ENCODE peak calls at places on chromosomes 1 and 21, in eight cellular contexts. One of them, this sample, is unnamed.

GRCh38 chr1:220954321-220954720 is 75.1 kb downstream of the HLX start:
- DNase-seq in CD8-positive, alpha-beta T cell: no peak
- DNase-seq in psoas muscle: no peak
- DNase-seq in HCT116: no peak
- DNase-seq in stomach: no peak
- DNase-seq in transverse colon: no peak
- DNase-seq in breast epithelium: no peak
- DNase-seq in K562: no peak
- DNase-seq in this sample: no peak

GRCh38 chr21:32155226-32155625 is 123.6 kb downstream of the MIS18A start:
- DNase-seq in breast epithelium: no peak
- DNase-seq in K562: no peak
- DNase-seq in transverse colon: no peak
- DNase-seq in stomach: no peak
- DNase-seq in CD8-positive, alpha-beta T cell: no peak
- DNase-seq in psoas muscle: no peak
- DNase-seq in HCT116: no peak
- DNase-seq in this sample: no peak

GRCh38 chr1:206582537-206583460 is 29.5 kb downstream of the EIF2D start:
- DNase-seq in psoas muscle: no peak
- DNase-seq in stomach: no peak
- DNase-seq in CD8-positive, alpha-beta T cell: no peak
- DNase-seq in breast epithelium: no peak
- DNase-seq in K562: no peak
- DNase-seq in HCT116: no peak
- DNase-seq in transverse colon: no peak
- DNase-seq in this sample: no peak

GRCh38 chr1:154999651-155000474 is 2.7 kb upstream of the ZBTB7B start:
- DNase-seq in stomach: peak; percentile 65
- DNase-seq in breast epithelium: peak; percentile 68
- DNase-seq in transverse colon: peak; percentile 70
- DNase-seq in psoas muscle: no peak
- DNase-seq in K562: peak; percentile 80
- DNase-seq in HCT116: no peak
- DNase-seq in CD8-positive, alpha-beta T cell: no peak
- DNase-seq in this sample: no peak

GRCh38 chr1:22329171-22329540 is 122.5 kb upstream of the ZBTB40 start:
- DNase-seq in stomach: no peak
- DNase-seq in HCT116: no peak
- DNase-seq in psoas muscle: no peak
- DNase-seq in CD8-positive, alpha-beta T cell: no peak
- DNase-seq in K562: no peak
- DNase-seq in transverse colon: no peak
- DNase-seq in breast epithelium: no peak
- DNase-seq in this sample: no peak

GRCh38 chr1:186244825-186245224 is 130.2 kb downstream of the TPR start:
- DNase-seq in psoas muscle: no peak
- DNase-seq in stomach: no peak
- DNase-seq in HCT116: no peak
- DNase-seq in K562: no peak
- DNase-seq in breast epithelium: no peak
- DNase-seq in transverse colon: no peak
- DNase-seq in CD8-positive, alpha-beta T cell: no peak
- DNase-seq in this sample: no peak

GRCh38 chr1:144101397-144102050 is 129.7 kb upstream of the FAM72C start:
- DNase-seq in stomach: peak; percentile 36
- DNase-seq in K562: no peak
- DNase-seq in HCT116: no peak
- DNase-seq in breast epithelium: peak; percentile 18
- DNase-seq in psoas muscle: peak; percentile 30
- DNase-seq in transverse colon: peak; percentile 11
- DNase-seq in CD8-positive, alpha-beta T cell: peak; percentile 1
- DNase-seq in this sample: no peak

GRCh38 chr1:3816331-3817137 is 20.2 kb upstream of the LRRC47 start:
- DNase-seq in breast epithelium: no peak
- DNase-seq in psoas muscle: no peak
- DNase-seq in stomach: no peak
- DNase-seq in K562: no peak
- DNase-seq in CD8-positive, alpha-beta T cell: no peak
- DNase-seq in transverse colon: no peak
- DNase-seq in HCT116: no peak
- DNase-seq in this sample: no peak

GRCh38 chr1:85628791-85629531 is 48.4 kb downstream of the CCN1 start:
- DNase-seq in CD8-positive, alpha-beta T cell: no peak
- DNase-seq in breast epithelium: peak; percentile 81
- DNase-seq in transverse colon: peak; percentile 40
- DNase-seq in psoas muscle: peak; percentile 37
- DNase-seq in HCT116: peak; percentile 62
- DNase-seq in stomach: peak; percentile 78
- DNase-seq in K562: peak; percentile 79
- DNase-seq in this sample: no peak

GRCh38 chr1:183804916-183805734 is at the start of gene RGL1:
- DNase-seq in CD8-positive, alpha-beta T cell: peak; percentile 7
- DNase-seq in stomach: peak; percentile 46
- DNase-seq in K562: no peak
- DNase-seq in psoas muscle: peak; percentile 81
- DNase-seq in transverse colon: peak; percentile 60
- DNase-seq in breast epithelium: peak; percentile 73
- DNase-seq in HCT116: peak; percentile 22
- DNase-seq in this sample: no peak

GRCh38 chr1:94514095-94514727 is 27.3 kb downstream of the F3 start:
- DNase-seq in psoas muscle: no peak
- DNase-seq in transverse colon: no peak
- DNase-seq in stomach: no peak
- DNase-seq in breast epithelium: no peak
- DNase-seq in K562: peak; percentile 25
- DNase-seq in HCT116: peak; percentile 42
- DNase-seq in CD8-positive, alpha-beta T cell: no peak
- DNase-seq in this sample: no peak

GRCh38 chr21:45862544-45863207 is 118.9 kb upstream of the COL6A1 start:
- DNase-seq in stomach: no peak
- DNase-seq in CD8-positive, alpha-beta T cell: no peak
- DNase-seq in transverse colon: no peak
- DNase-seq in K562: no peak
- DNase-seq in breast epithelium: no peak
- DNase-seq in HCT116: no peak
- DNase-seq in psoas muscle: no peak
- DNase-seq in this sample: no peak

GRCh38 chr1:6384962-6385672 is 8.4 kb downstream of the ACOT7 start:
- DNase-seq in K562: no peak
- DNase-seq in breast epithelium: peak; percentile 73
- DNase-seq in stomach: no peak
- DNase-seq in transverse colon: no peak
- DNase-seq in psoas muscle: no peak
- DNase-seq in HCT116: no peak
- DNase-seq in CD8-positive, alpha-beta T cell: no peak
- DNase-seq in this sample: no peak

GRCh38 chr1:201080135-201080534 is 32.1 kb downstream of the CACNA1S start:
- DNase-seq in HCT116: no peak
- DNase-seq in breast epithelium: no peak
- DNase-seq in stomach: no peak
- DNase-seq in transverse colon: no peak
- DNase-seq in K562: no peak
- DNase-seq in psoas muscle: no peak
- DNase-seq in CD8-positive, alpha-beta T cell: no peak
- DNase-seq in this sample: no peak

GRCh38 chr1:201091256-201091655 is 21.0 kb downstream of the CACNA1S start:
- DNase-seq in CD8-positive, alpha-beta T cell: no peak
- DNase-seq in psoas muscle: no peak
- DNase-seq in stomach: no peak
- DNase-seq in breast epithelium: no peak
- DNase-seq in HCT116: no peak
- DNase-seq in K562: no peak
- DNase-seq in transverse colon: no peak
- DNase-seq in this sample: no peak

GRCh38 chr1:242828828-242829227 is 304.3 kb upstream of the PLD5 start:
- DNase-seq in psoas muscle: no peak
- DNase-seq in transverse colon: no peak
- DNase-seq in stomach: no peak
- DNase-seq in breast epithelium: no peak
- DNase-seq in HCT116: no peak
- DNase-seq in CD8-positive, alpha-beta T cell: no peak
- DNase-seq in K562: no peak
- DNase-seq in this sample: no peak

GRCh38 chr1:156490401-156491032 is 10.1 kb downstream of the MEF2D start:
- DNase-seq in breast epithelium: no peak
- DNase-seq in stomach: no peak
- DNase-seq in psoas muscle: no peak
- DNase-seq in transverse colon: peak; percentile 38
- DNase-seq in HCT116: no peak
- DNase-seq in K562: peak; percentile 44
- DNase-seq in CD8-positive, alpha-beta T cell: no peak
- DNase-seq in this sample: no peak

DNA sequence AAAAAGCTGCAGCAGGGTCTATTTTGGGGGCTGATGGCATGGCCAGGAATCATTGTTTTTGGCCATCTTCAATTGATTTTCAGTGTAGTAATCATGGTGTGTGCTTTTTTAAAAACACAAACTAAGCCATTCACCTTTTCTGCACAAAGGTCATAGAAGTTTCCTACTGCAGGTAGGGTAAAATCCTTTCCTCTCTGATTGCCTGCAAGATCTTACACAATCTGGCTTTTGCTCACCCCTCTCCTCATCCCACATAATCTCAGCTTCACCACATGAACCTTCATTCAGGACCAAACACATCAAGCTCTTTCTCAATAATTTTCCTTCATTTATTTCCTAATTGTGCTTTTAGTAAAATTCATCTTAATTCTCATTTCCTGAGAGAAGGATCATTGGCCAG is 38.3 kb upstream of the GBP5 start:
- DNase-seq in HCT116: no peak
- DNase-seq in breast epithelium: no peak
- DNase-seq in CD8-positive, alpha-beta T cell: no peak
- DNase-seq in transverse colon: no peak
- DNase-seq in psoas muscle: no peak
- DNase-seq in K562: no peak
- DNase-seq in stomach: no peak
- DNase-seq in this sample: no peak
- H3K4me3 ChIP-seq in HCT116: no peak overlapping the region
- H3K4me3 ChIP-seq in breast epithelium: no peak overlapping the region
- H3K4me3 ChIP-seq in CD8-positive, alpha-beta T cell: no peak overlapping the region
- H3K4me3 ChIP-seq in transverse colon: no peak overlapping the region
- H3K4me3 ChIP-seq in psoas muscle: no peak overlapping the region
- H3K4me3 ChIP-seq in K562: no peak overlapping the region
- H3K4me3 ChIP-seq in stomach: no peak overlapping the region
- H3K4me3 ChIP-seq in this sample: no peak overlapping the region

GRCh38 chr1:181588631-181589030 is 105.3 kb downstream of the CACNA1E start:
- DNase-seq in HCT116: no peak
- DNase-seq in stomach: no peak
- DNase-seq in transverse colon: no peak
- DNase-seq in K562: no peak
- DNase-seq in breast epithelium: no peak
- DNase-seq in CD8-positive, alpha-beta T cell: no peak
- DNase-seq in psoas muscle: no peak
- DNase-seq in this sample: no peak

GRCh38 chr1:181583598-181583997 is 100.3 kb downstream of the CACNA1E start:
- DNase-seq in transverse colon: peak; percentile 14
- DNase-seq in stomach: peak; percentile 37
- DNase-seq in psoas muscle: no peak
- DNase-seq in breast epithelium: no peak
- DNase-seq in CD8-positive, alpha-beta T cell: no peak
- DNase-seq in HCT116: peak; percentile 4
- DNase-seq in K562: no peak
- DNase-seq in this sample: no peak

GRCh38 chr1:181592261-181592859 is 109.0 kb downstream of the CACNA1E start:
- DNase-seq in transverse colon: no peak
- DNase-seq in breast epithelium: no peak
- DNase-seq in K562: no peak
- DNase-seq in HCT116: no peak
- DNase-seq in stomach: no peak
- DNase-seq in CD8-positive, alpha-beta T cell: no peak
- DNase-seq in psoas muscle: no peak
- DNase-seq in this sample: no peak

GRCh38 chr1:181593042-181593441 is 109.7 kb downstream of the CACNA1E start:
- DNase-seq in K562: no peak
- DNase-seq in stomach: no peak
- DNase-seq in breast epithelium: no peak
- DNase-seq in transverse colon: no peak
- DNase-seq in psoas muscle: no peak
- DNase-seq in HCT116: no peak
- DNase-seq in CD8-positive, alpha-beta T cell: no peak
- DNase-seq in this sample: no peak

GRCh38 chr1:181587870-181588438 is 104.6 kb downstream of the CACNA1E start:
- DNase-seq in HCT116: no peak
- DNase-seq in CD8-positive, alpha-beta T cell: no peak
- DNase-seq in psoas muscle: no peak
- DNase-seq in breast epithelium: no peak
- DNase-seq in stomach: no peak
- DNase-seq in K562: peak; percentile 54
- DNase-seq in transverse colon: no peak
- DNase-seq in this sample: no peak
- TF ChIP-seq CTCF in HCT116: peak; percentile 46
- TF ChIP-seq CTCF in CD8-positive, alpha-beta T cell: no peak
- TF ChIP-seq CTCF in psoas muscle: no peak
- TF ChIP-seq CTCF in breast epithelium: no peak
- TF ChIP-seq CTCF in stomach: no peak
- TF ChIP-seq CTCF in K562: peak; percentile 48
- TF ChIP-seq CTCF in transverse colon: no peak
- TF ChIP-seq CTCF in this sample: peak; percentile 4

GRCh38 chr21:33839167-33839716 is 76.4 kb downstream of the ATP5PO start:
- DNase-seq in K562: peak; percentile 59
- DNase-seq in transverse colon: no peak
- DNase-seq in CD8-positive, alpha-beta T cell: no peak
- DNase-seq in HCT116: no peak
- DNase-seq in breast epithelium: no peak
- DNase-seq in psoas muscle: no peak
- DNase-seq in stomach: no peak
- DNase-seq in this sample: no peak

GRCh38 chr21:33835920-33836319 is 79.7 kb downstream of the ATP5PO start:
- DNase-seq in HCT116: no peak
- DNase-seq in transverse colon: no peak
- DNase-seq in breast epithelium: no peak
- DNase-seq in K562: no peak
- DNase-seq in stomach: no peak
- DNase-seq in CD8-positive, alpha-beta T cell: no peak
- DNase-seq in psoas muscle: no peak
- DNase-seq in this sample: no peak

GRCh38 chr21:33836408-33836807 is 79.2 kb downstream of the ATP5PO start:
- DNase-seq in stomach: no peak
- DNase-seq in CD8-positive, alpha-beta T cell: no peak
- DNase-seq in HCT116: no peak
- DNase-seq in K562: no peak
- DNase-seq in breast epithelium: no peak
- DNase-seq in transverse colon: no peak
- DNase-seq in psoas muscle: no peak
- DNase-seq in this sample: no peak

GRCh38 chr21:33831962-33832659 is 83.5 kb downstream of the ATP5PO start:
- DNase-seq in stomach: no peak
- DNase-seq in HCT116: no peak
- DNase-seq in psoas muscle: no peak
- DNase-seq in transverse colon: no peak
- DNase-seq in CD8-positive, alpha-beta T cell: no peak
- DNase-seq in breast epithelium: no peak
- DNase-seq in K562: no peak
- DNase-seq in this sample: no peak

GRCh38 chr21:33834801-33835500 is 80.7 kb downstream of the ATP5PO start:
- DNase-seq in CD8-positive, alpha-beta T cell: no peak
- DNase-seq in psoas muscle: no peak
- DNase-seq in breast epithelium: no peak
- DNase-seq in HCT116: no peak
- DNase-seq in stomach: no peak
- DNase-seq in transverse colon: no peak
- DNase-seq in K562: no peak
- DNase-seq in this sample: no peak
- H3K4me3 ChIP-seq in CD8-positive, alpha-beta T cell: no peak overlapping the region
- H3K4me3 ChIP-seq in psoas muscle: no peak overlapping the region
- H3K4me3 ChIP-seq in breast epithelium: no peak overlapping the region
- H3K4me3 ChIP-seq in HCT116: no peak overlapping the region
- H3K4me3 ChIP-seq in stomach: no peak overlapping the region
- H3K4me3 ChIP-seq in transverse colon: no peak overlapping the region
- H3K4me3 ChIP-seq in K562: no peak overlapping the region
- H3K4me3 ChIP-seq in this sample: no peak overlapping the region

GRCh38 chr1:72186733-72187307 is 95.5 kb downstream of the NEGR1 start:
- DNase-seq in HCT116: no peak
- DNase-seq in stomach: no peak
- DNase-seq in psoas muscle: no peak
- DNase-seq in breast epithelium: no peak
- DNase-seq in CD8-positive, alpha-beta T cell: no peak
- DNase-seq in transverse colon: no peak
- DNase-seq in K562: no peak
- DNase-seq in this sample: no peak
- TF ChIP-seq CTCF in HCT116: no peak
- TF ChIP-seq CTCF in stomach: no peak
- TF ChIP-seq CTCF in psoas muscle: peak; percentile 35
- TF ChIP-seq CTCF in breast epithelium: no peak
- TF ChIP-seq CTCF in CD8-positive, alpha-beta T cell: no peak
- TF ChIP-seq CTCF in transverse colon: peak; percentile 43
- TF ChIP-seq CTCF in K562: no peak
- TF ChIP-seq CTCF in this sample: peak; percentile 69